ENCODE peak calls at places on chromosomes 3 and 15, in six cellular contexts. One of them, this sample, is unnamed.

GRCh38 chr3:15295506-15295905 is 36.9 kb downstream of the SH3BP5 start:
- DNase-seq in heart right ventricle: no peak
- DNase-seq in fibroblast of lung: peak
- DNase-seq in AG04450: no peak
- DNase-seq in RWPE1: no peak
- DNase-seq in naive thymus-derived CD4-positive, alpha-beta T cell: no peak
- DNase-seq in this sample: no peak

GRCh38 chr3:137105277-137105977 is 147.6 kb downstream of the IL20RB start:
- DNase-seq in heart right ventricle: no peak
- DNase-seq in fibroblast of lung: peak
- DNase-seq in naive thymus-derived CD4-positive, alpha-beta T cell: peak
- DNase-seq in RWPE1: peak
- DNase-seq in AG04450: peak
- DNase-seq in this sample: peak

GRCh38 chr3:12287727-12288465 is 974 bp upstream of the PPARG start:
- DNase-seq in naive thymus-derived CD4-positive, alpha-beta T cell: no peak
- DNase-seq in RWPE1: no peak
- DNase-seq in AG04450: no peak
- DNase-seq in heart right ventricle: peak
- DNase-seq in fibroblast of lung: peak
- DNase-seq in this sample: no peak

GRCh38 chr15:97189152-97189551 is 771.4 kb upstream of the ARRDC4 start:
- DNase-seq in naive thymus-derived CD4-positive, alpha-beta T cell: no peak
- DNase-seq in RWPE1: no peak
- DNase-seq in fibroblast of lung: peak
- DNase-seq in AG04450: no peak
- DNase-seq in heart right ventricle: no peak
- DNase-seq in this sample: no peak

GRCh38 chr3:129934234-129935123 is 40.0 kb upstream of the TRH start:
- DNase-seq in naive thymus-derived CD4-positive, alpha-beta T cell: peak
- DNase-seq in heart right ventricle: no peak
- DNase-seq in RWPE1: peak
- DNase-seq in fibroblast of lung: no peak
- DNase-seq in AG04450: no peak
- DNase-seq in this sample: no peak

GRCh38 chr3:136910697-136911096 is 47.1 kb upstream of the IL20RB start:
- DNase-seq in heart right ventricle: no peak
- DNase-seq in fibroblast of lung: peak
- DNase-seq in RWPE1: no peak
- DNase-seq in naive thymus-derived CD4-positive, alpha-beta T cell: no peak
- DNase-seq in AG04450: no peak
- DNase-seq in this sample: no peak

GRCh38 chr15:70035051-70035718 is 62.5 kb downstream of the TLE3 start:
- DNase-seq in RWPE1: no peak
- DNase-seq in fibroblast of lung: no peak
- DNase-seq in heart right ventricle: no peak
- DNase-seq in naive thymus-derived CD4-positive, alpha-beta T cell: no peak
- DNase-seq in AG04450: no peak
- DNase-seq in this sample: no peak

GRCh38 chr3:159761826-159762225 is 226.8 kb upstream of the IL12A start:
- DNase-seq in naive thymus-derived CD4-positive, alpha-beta T cell: no peak
- DNase-seq in heart right ventricle: no peak
- DNase-seq in AG04450: no peak
- DNase-seq in fibroblast of lung: no peak
- DNase-seq in RWPE1: no peak
- DNase-seq in this sample: no peak

GRCh38 chr3:8738639-8739038 is 5.0 kb downstream of the CAV3 start:
- DNase-seq in naive thymus-derived CD4-positive, alpha-beta T cell: no peak
- DNase-seq in RWPE1: no peak
- DNase-seq in fibroblast of lung: no peak
- DNase-seq in heart right ventricle: no peak
- DNase-seq in AG04450: no peak
- DNase-seq in this sample: no peak

GRCh38 chr3:8742921-8743605 is 9.5 kb downstream of the CAV3 start:
- DNase-seq in fibroblast of lung: peak
- DNase-seq in heart right ventricle: no peak
- DNase-seq in AG04450: peak
- DNase-seq in RWPE1: peak
- DNase-seq in naive thymus-derived CD4-positive, alpha-beta T cell: no peak
- DNase-seq in this sample: peak

GRCh38 chr3:8739757-8740508 is 6.3 kb downstream of the CAV3 start:
- DNase-seq in RWPE1: peak
- DNase-seq in naive thymus-derived CD4-positive, alpha-beta T cell: no peak
- DNase-seq in AG04450: peak
- DNase-seq in fibroblast of lung: peak
- DNase-seq in heart right ventricle: no peak
- DNase-seq in this sample: peak

GRCh38 chr3:8743911-8744310 is 10.3 kb downstream of the CAV3 start:
- DNase-seq in fibroblast of lung: no peak
- DNase-seq in naive thymus-derived CD4-positive, alpha-beta T cell: no peak
- DNase-seq in heart right ventricle: no peak
- DNase-seq in RWPE1: no peak
- DNase-seq in AG04450: no peak
- DNase-seq in this sample: no peak

GRCh38 chr3:8741581-8742355 is 8.2 kb downstream of the CAV3 start:
- DNase-seq in naive thymus-derived CD4-positive, alpha-beta T cell: no peak
- DNase-seq in fibroblast of lung: peak
- DNase-seq in heart right ventricle: no peak
- DNase-seq in AG04450: peak
- DNase-seq in RWPE1: peak
- DNase-seq in this sample: peak
- H3K27ac ChIP-seq in naive thymus-derived CD4-positive, alpha-beta T cell: no peak
- H3K27ac ChIP-seq in fibroblast of lung: peak
- H3K27ac ChIP-seq in heart right ventricle: peak
- H3K27ac ChIP-seq in AG04450: peak
- H3K27ac ChIP-seq in RWPE1: peak
- H3K27ac ChIP-seq in this sample: no peak

DNA sequence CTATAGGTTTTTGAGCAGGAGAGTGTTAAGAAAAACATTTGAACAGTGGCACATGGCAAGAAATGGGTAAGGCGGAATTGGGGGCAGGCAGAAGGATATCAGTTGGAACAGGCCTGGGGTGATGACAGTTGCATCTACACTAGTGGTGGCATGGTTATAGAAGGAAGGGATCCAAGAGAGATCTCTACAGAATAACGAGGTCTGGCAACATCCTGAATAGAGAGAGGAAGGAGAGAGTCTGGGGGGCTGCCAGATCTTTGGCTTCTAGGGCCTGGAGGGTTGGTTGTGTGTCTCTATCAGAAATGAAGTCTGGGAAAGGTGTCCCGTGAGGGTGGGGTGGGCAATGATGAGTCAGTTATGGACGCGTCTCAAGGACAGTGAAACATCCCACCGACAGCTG is 26.3 kb downstream of the FSTL1 start:
- DNase-seq in RWPE1: no peak
- DNase-seq in naive thymus-derived CD4-positive, alpha-beta T cell: no peak
- DNase-seq in fibroblast of lung: no peak
- DNase-seq in heart right ventricle: peak
- DNase-seq in AG04450: no peak
- DNase-seq in this sample: no peak
- H3K27ac ChIP-seq in RWPE1: no peak
- H3K27ac ChIP-seq in naive thymus-derived CD4-positive, alpha-beta T cell: no peak
- H3K27ac ChIP-seq in fibroblast of lung: peak
- H3K27ac ChIP-seq in heart right ventricle: peak
- H3K27ac ChIP-seq in AG04450: no peak
- H3K27ac ChIP-seq in this sample: no peak

GRCh38 chr15:92005154-92005553 is 151.6 kb downstream of the SLCO3A1 start:
- DNase-seq in heart right ventricle: no peak
- DNase-seq in fibroblast of lung: no peak
- DNase-seq in RWPE1: no peak
- DNase-seq in naive thymus-derived CD4-positive, alpha-beta T cell: no peak
- DNase-seq in AG04450: no peak
- DNase-seq in this sample: no peak

GRCh38 chr15:92006186-92007028 is 152.9 kb downstream of the SLCO3A1 start:
- DNase-seq in naive thymus-derived CD4-positive, alpha-beta T cell: no peak
- DNase-seq in RWPE1: no peak
- DNase-seq in fibroblast of lung: no peak
- DNase-seq in AG04450: no peak
- DNase-seq in heart right ventricle: no peak
- DNase-seq in this sample: no peak

GRCh38 chr15:92011611-92012367 is 158.3 kb downstream of the SLCO3A1 start:
- DNase-seq in naive thymus-derived CD4-positive, alpha-beta T cell: no peak
- DNase-seq in fibroblast of lung: peak
- DNase-seq in heart right ventricle: peak
- DNase-seq in AG04450: no peak
- DNase-seq in RWPE1: peak
- DNase-seq in this sample: peak

GRCh38 chr15:92012368-92012629 is 158.8 kb downstream of the SLCO3A1 start:
- DNase-seq in naive thymus-derived CD4-positive, alpha-beta T cell: no peak
- DNase-seq in fibroblast of lung: peak
- DNase-seq in heart right ventricle: no peak
- DNase-seq in RWPE1: no peak
- DNase-seq in AG04450: no peak
- DNase-seq in this sample: peak

DNA sequence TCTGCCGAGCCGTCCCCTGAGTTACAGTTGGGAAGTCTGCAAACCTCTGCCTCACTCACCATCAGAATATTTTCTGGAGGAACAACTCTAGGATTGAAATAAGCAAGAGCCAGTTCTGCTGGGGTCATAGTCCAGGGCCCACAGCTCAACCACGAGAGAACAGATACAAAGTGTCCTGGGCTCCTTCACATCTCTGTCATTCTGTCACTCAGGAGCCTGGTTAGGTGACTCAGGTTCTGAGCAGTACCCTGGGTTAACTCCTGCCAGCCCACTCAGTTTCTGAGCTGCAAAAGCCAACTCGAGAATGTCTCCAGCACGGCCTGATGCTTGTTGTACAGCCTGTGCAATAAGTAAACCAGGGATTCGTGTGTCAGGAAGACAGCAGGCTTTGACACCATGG is 155.7 kb downstream of the SLCO3A1 start:
- DNase-seq in heart right ventricle: no peak
- DNase-seq in RWPE1: no peak
- DNase-seq in naive thymus-derived CD4-positive, alpha-beta T cell: no peak
- DNase-seq in fibroblast of lung: no peak
- DNase-seq in AG04450: no peak
- DNase-seq in this sample: no peak
- H3K27ac ChIP-seq in heart right ventricle: peak
- H3K27ac ChIP-seq in RWPE1: no peak
- H3K27ac ChIP-seq in naive thymus-derived CD4-positive, alpha-beta T cell: no peak
- H3K27ac ChIP-seq in fibroblast of lung: no peak
- H3K27ac ChIP-seq in AG04450: no peak
- H3K27ac ChIP-seq in this sample: no peak

GRCh38 chr3:59653405-59654119 is 603.7 kb upstream of the CFAP20DC start:
- DNase-seq in AG04450: no peak
- DNase-seq in naive thymus-derived CD4-positive, alpha-beta T cell: no peak
- DNase-seq in RWPE1: no peak
- DNase-seq in heart right ventricle: no peak
- DNase-seq in fibroblast of lung: no peak
- DNase-seq in this sample: peak

GRCh38 chr3:59658236-59658635 is 608.4 kb upstream of the CFAP20DC start:
- DNase-seq in AG04450: no peak
- DNase-seq in heart right ventricle: no peak
- DNase-seq in fibroblast of lung: no peak
- DNase-seq in naive thymus-derived CD4-positive, alpha-beta T cell: no peak
- DNase-seq in RWPE1: no peak
- DNase-seq in this sample: no peak

GRCh38 chr3:59655616-59656015 is 605.8 kb upstream of the CFAP20DC start:
- DNase-seq in RWPE1: no peak
- DNase-seq in AG04450: no peak
- DNase-seq in naive thymus-derived CD4-positive, alpha-beta T cell: no peak
- DNase-seq in fibroblast of lung: no peak
- DNase-seq in heart right ventricle: no peak
- DNase-seq in this sample: no peak

GRCh38 chr3:59654120-59654952 is 604.5 kb upstream of the CFAP20DC start:
- DNase-seq in heart right ventricle: peak
- DNase-seq in fibroblast of lung: peak
- DNase-seq in AG04450: no peak
- DNase-seq in naive thymus-derived CD4-positive, alpha-beta T cell: no peak
- DNase-seq in RWPE1: peak
- DNase-seq in this sample: peak

DNA sequence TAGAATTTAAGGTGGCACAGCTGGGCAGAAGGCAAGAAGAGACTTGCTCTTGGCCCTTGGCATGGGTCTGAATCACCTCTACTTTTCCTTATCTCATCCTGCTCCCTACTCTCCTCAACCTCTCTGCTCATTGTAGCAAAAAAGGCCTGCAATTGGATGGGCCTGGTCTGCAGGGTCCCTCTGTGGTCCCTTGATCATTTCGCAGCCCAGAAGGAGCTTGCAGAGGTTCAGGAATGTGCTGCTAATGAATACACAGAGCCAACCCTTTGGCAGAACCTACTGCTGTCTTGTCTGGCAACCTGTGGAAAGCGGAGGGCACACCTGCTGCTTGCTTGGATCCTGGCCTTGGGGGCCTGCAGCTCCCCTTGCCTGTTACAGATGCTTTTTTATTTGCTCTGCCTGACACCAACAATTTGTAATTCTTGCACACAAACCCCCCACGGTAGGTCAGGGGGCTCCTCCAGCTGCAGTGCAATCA is 605.2 kb upstream of the CFAP20DC start:
- DNase-seq in heart right ventricle: no peak
- DNase-seq in AG04450: no peak
- DNase-seq in fibroblast of lung: no peak
- DNase-seq in RWPE1: peak
- DNase-seq in naive thymus-derived CD4-positive, alpha-beta T cell: no peak
- DNase-seq in this sample: no peak
- H3K27ac ChIP-seq in heart right ventricle: no peak
- H3K27ac ChIP-seq in AG04450: no peak
- H3K27ac ChIP-seq in fibroblast of lung: no peak
- H3K27ac ChIP-seq in RWPE1: peak
- H3K27ac ChIP-seq in naive thymus-derived CD4-positive, alpha-beta T cell: no peak
- H3K27ac ChIP-seq in this sample: no peak

GRCh38 chr15:98853593-98854420 is 153.8 kb downstream of the PGPEP1L start:
- DNase-seq in naive thymus-derived CD4-positive, alpha-beta T cell: no peak
- DNase-seq in AG04450: no peak
- DNase-seq in RWPE1: no peak
- DNase-seq in heart right ventricle: no peak
- DNase-seq in fibroblast of lung: no peak
- DNase-seq in this sample: peak
- H3K27ac ChIP-seq in naive thymus-derived CD4-positive, alpha-beta T cell: no peak
- H3K27ac ChIP-seq in AG04450: peak
- H3K27ac ChIP-seq in RWPE1: peak
- H3K27ac ChIP-seq in heart right ventricle: no peak
- H3K27ac ChIP-seq in fibroblast of lung: peak
- H3K27ac ChIP-seq in this sample: peak